ENCODE peak calls at places on chromosome 7, in ten cellular contexts. G, T, L, C, D, X, F, U, Y and M are unnamed samples.

GRCh38 chr7:108171164-108171563 is 41.0 kb upstream of the LAMB4 start:
- DNase-seq in C (no peak), U (no peak), F (no peak), L (no peak), Y (no peak), D (no peak), G (no peak), X (no peak), T (peak; percentile 21), M (no peak)

GRCh38 chr7:155545348-155545747 is 1.0 kb downstream of the CNPY1 start:
- DNase-seq in X (no peak), F (no peak), T (no peak), U (no peak), C (no peak), Y (peak; percentile 48), D (no peak), G (no peak), L (no peak), M (no peak)

GRCh38 chr7:140591178-140591902 is 49.3 kb downstream of the DENND2A start:
- DNase-seq in T (no peak), D (no peak), Y (no peak), C (no peak), U (no peak), G (peak; percentile 41), F (no peak), X (no peak), L (no peak), M (no peak)

GRCh38 chr7:140230517-140230861 is 53.7 kb upstream of the KDM7A start:
- DNase-seq in T (no peak), L (peak; percentile 71), D (peak; percentile 15), C (peak; percentile 82), G (no peak), Y (peak; percentile 38), X (peak; percentile 84), F (peak; percentile 22), U (no peak), M (peak; percentile 47)

GRCh38 chr7:128937647-128938523 is at the start of gene IRF5:
- DNase-seq in C (no peak), U (no peak), G (no peak), L (no peak), D (peak; percentile 9), T (peak; percentile 56), F (peak; percentile 82), Y (peak; percentile 77), X (peak; percentile 27), M (peak; percentile 64)

GRCh38 chr7:125561006-125561405 is 631.4 kb upstream of the POT1 start:
- DNase-seq in G (no peak), U (no peak), C (no peak), F (no peak), T (no peak), Y (no peak), X (no peak), L (no peak), D (no peak), M (no peak)

GRCh38 chr7:27183682-27184341 is 1.2 kb downstream of the HOXA11 start:
- DNase-seq in C (no peak), F (no peak), G (no peak), X (peak; percentile 6), T (no peak), Y (peak; percentile 86), D (peak; percentile 40), L (no peak), U (no peak), M (peak; percentile 57)

GRCh38 chr7:46545790-46546189 is 624.7 kb upstream of the IGFBP3 start:
- DNase-seq in F (no peak), T (no peak), D (peak; percentile 89), X (no peak), Y (no peak), G (peak; percentile 83), L (no peak), U (no peak), C (no peak), M (no peak)

GRCh38 chr7:5083291-5083690 is 37.6 kb downstream of the RBAK start:
- DNase-seq in L (no peak), C (no peak), G (no peak), U (no peak), D (no peak), Y (no peak), X (no peak), T (no peak), F (no peak), M (no peak)

GRCh38 chr7:150383710-150384397 is 4.7 kb downstream of the ZNF775 start:
- DNase-seq in F (peak; percentile 68), G (no peak), T (peak; percentile 96), Y (peak; percentile 99), X (no peak), U (peak; percentile 95), L (no peak), D (no peak), C (no peak), M (peak; percentile 98)

GRCh38 chr7:117588352-117588794 is 108.5 kb downstream of the CFTR start:
- DNase-seq in G (peak; percentile 89), U (no peak), F (no peak), Y (no peak), X (no peak), T (no peak), L (no peak), C (no peak), D (no peak), M (no peak)

GRCh38 chr7:25720427-25720826 is 431.6 kb upstream of the NFE2L3 start:
- DNase-seq in F (no peak), U (no peak), C (no peak), T (no peak), G (peak; percentile 2), X (no peak), Y (peak; percentile 50), L (no peak), D (peak; percentile 20), M (peak; percentile 47)

GRCh38 chr7:131197920-131198610 is 129.6 kb upstream of the MKLN1 start:
- DNase-seq in X (no peak), C (no peak), T (no peak), L (no peak), Y (no peak), D (peak; percentile 86), U (no peak), F (no peak), G (peak; percentile 44), M (no peak)